ENCODE peak calls at places on chromosome 1, in seven cellular contexts. F is A673, V is Peyer's patch, J is posterior cingulate gyrus, A is fibroblast of mammary gland, C is lower lobe of right lung, B is HL-60. G is an unnamed sample.

GRCh38 chr1:224219612-224220011 is 36.6 kb downstream of the DEGS1 start:
- DNase-seq in F (no peak), A (no peak), C (no peak), B (no peak), V (no peak), J (no peak), G (no peak)

GRCh38 chr1:2587071-2587859 is 688 bp downstream of the PRXL2B start:
- DNase-seq in B (peak), J (peak), V (peak), F (no peak), C (no peak), A (peak), G (no peak)

GRCh38 chr1:43272576-43273571 is 3.1 kb downstream of the TMEM125 start:
- DNase-seq in V (no peak), C (no peak), F (no peak), B (no peak), J (no peak), A (no peak), G (no peak)

GRCh38 chr1:99119193-99119592 is 114.5 kb upstream of the PLPPR5 start:
- DNase-seq in V (no peak), A (peak), F (no peak), J (no peak), C (no peak), B (no peak), G (no peak)

GRCh38 chr1:67937651-67938050 is 104.4 kb upstream of the GNG12 start:
- DNase-seq in J (no peak), B (no peak), C (no peak), V (no peak), A (peak), F (no peak), G (no peak)

GRCh38 chr1:180415985-180416633 is 86.3 kb downstream of the ACBD6 start:
- DNase-seq in B (no peak), C (no peak), A (peak), F (peak), J (no peak), V (no peak), G (peak)

GRCh38 chr1:36533897-36534296 is 51.2 kb upstream of the CSF3R start:
- DNase-seq in A (no peak), B (no peak), C (no peak), J (no peak), V (no peak), F (no peak), G (no peak)

GRCh38 chr1:51622455-51622913 is 5.6 kb downstream of the OSBPL9 start:
- DNase-seq in A (peak), V (no peak), B (peak), J (no peak), F (peak), C (no peak), G (no peak)

GRCh38 chr1:196680107-196680506 is 28.3 kb downstream of the CFH start:
- DNase-seq in A (peak), B (no peak), F (no peak), V (no peak), J (no peak), C (no peak), G (no peak)

GRCh38 chr1:55868026-55868425 is 652.9 kb upstream of the USP24 start:
- DNase-seq in F (peak), A (peak), C (no peak), B (no peak), V (no peak), J (no peak), G (no peak)

G was measured in D341Med.